ENCODE peak calls at places on chromosomes 11 and 22, in six cellular contexts. C, S, O, E, L and W are unnamed samples.
A peak's percentile ranks its signal among the peaks of the same experiment; 100 is the strongest.

GRCh38 chr11:74720596-74721478 is 10.4 kb downstream of the CHRDL2 start:
- DNase-seq in C (peak; percentile 29), S (peak; percentile 86), O (peak; percentile 78), E (no peak), L (no peak), W (no peak)

GRCh38 chr11:11403763-11404725 is 51.0 kb upstream of the CSNK2A3 start:
- DNase-seq in C (no peak), S (no peak), O (peak; percentile 40), E (peak; percentile 35), L (no peak), W (no peak)

GRCh38 chr22:39482768-39483167 is 19.3 kb upstream of the MIEF1 start:
- DNase-seq in C (peak; percentile 49), S (peak; percentile 73), O (no peak), E (no peak), L (no peak), W (no peak)

GRCh38 chr22:37465721-37466120 is 20.5 kb downstream of the MFNG start:
- DNase-seq in C (no peak), S (no peak), O (no peak), E (no peak), L (no peak), W (no peak)

GRCh38 chr11:103877221-103877620 is 159.2 kb upstream of the DDI1 start:
- DNase-seq in C (peak; percentile 18), S (no peak), O (peak; percentile 12), E (peak; percentile 6), L (no peak), W (no peak)

GRCh38 chr11:7703785-7704184 is 2.5 kb downstream of the OVCH2 start:
- DNase-seq in C (no peak), S (no peak), O (no peak), E (no peak), L (no peak), W (no peak)

GRCh38 chr11:8100151-8100550 is 19.1 kb downstream of the TUB start:
- DNase-seq in C (no peak), S (no peak), O (no peak), E (no peak), L (peak; percentile 14), W (no peak)

GRCh38 chr11:28922351-28922981 is 814.3 kb downstream of the METTL15 start:
- DNase-seq in C (no peak), S (no peak), O (no peak), E (no peak), L (no peak), W (peak; percentile 36)

GRCh38 chr11:118216621-118217526 is 7.9 kb downstream of the JAML start:
- DNase-seq in C (no peak), S (no peak), O (no peak), E (no peak), L (no peak), W (no peak)

GRCh38 chr11:134889832-134890231 is 477.8 kb upstream of the B3GAT1 start:
- DNase-seq in C (no peak), S (no peak), O (no peak), E (no peak), L (no peak), W (no peak)

GRCh38 chr11:17744151-17744940 is 9.8 kb downstream of the KCNC1 start:
- DNase-seq in C (no peak), S (peak; percentile 44), O (no peak), E (peak; percentile 15), L (peak; percentile 21), W (no peak)

GRCh38 chr11:58606930-58607714 is 15.3 kb upstream of the CNTF start:
- DNase-seq in C (no peak), S (no peak), O (no peak), E (no peak), L (no peak), W (no peak)

GRCh38 chr22:20076627-20077172 is 3.3 kb upstream of the DGCR8 start:
- DNase-seq in C (no peak), S (peak; percentile 12), O (no peak), E (no peak), L (no peak), W (no peak)

GRCh38 chr22:41915035-41915782 is at the start of gene SHISA8:
- DNase-seq in C (no peak), S (no peak), O (peak; percentile 50), E (peak; percentile 27), L (peak; percentile 86), W (no peak)

GRCh38 chr11:109120341-109120740 is 301.6 kb upstream of the C11orf87 start:
- DNase-seq in C (no peak), S (no peak), O (no peak), E (no peak), L (no peak), W (no peak)

GRCh38 chr11:60912851-60913550 is 957 bp upstream of the TMEM109 start:
- DNase-seq in C (no peak), S (no peak), O (no peak), E (no peak), L (no peak), W (no peak)

GRCh38 chr11:95972055-95972454 is 48.1 kb upstream of the MTMR2 start:
- DNase-seq in C (no peak), S (no peak), O (peak; percentile 36), E (no peak), L (no peak), W (no peak)

GRCh38 chr22:23147632-23148387 is 2.5 kb downstream of the RAB36 start:
- DNase-seq in C (peak; percentile 67), S (no peak), O (peak; percentile 83), E (peak; percentile 39), L (no peak), W (peak; percentile 49)

GRCh38 chr22:38843201-38843715 is 570 bp downstream of the NPTXR start:
- DNase-seq in C (peak; percentile 55), S (no peak), O (peak; percentile 73), E (peak; percentile 69), L (peak; percentile 77), W (peak; percentile 60)

GRCh38 chr11:35614949-35615569 is 3.2 kb upstream of the FJX1 start:
- DNase-seq in C (no peak), S (no peak), O (no peak), E (no peak), L (no peak), W (no peak)

GRCh38 chr22:39300198-39300830 is 19.1 kb downstream of the RPL3 start:
- DNase-seq in C (peak; percentile 22), S (no peak), O (no peak), E (no peak), L (no peak), W (no peak)

GRCh38 chr11:17682848-17683247 is 36.5 kb upstream of the MYOD1 start:
- DNase-seq in C (no peak), S (no peak), O (no peak), E (no peak), L (no peak), W (no peak)

GRCh38 chr22:47884775-47885174 is 1122.3 kb downstream of the TBC1D22A start:
- DNase-seq in C (no peak), S (no peak), O (no peak), E (no peak), L (no peak), W (no peak)

GRCh38 chr11:76131585-76131984 is 74.7 kb downstream of the WNT11 start:
- DNase-seq in C (no peak), S (no peak), O (peak; percentile 52), E (no peak), L (no peak), W (no peak)
- H3K4me3 ChIP-seq in C (no peak overlapping the region), S (no peak overlapping the region), O (no peak overlapping the region), E (no peak overlapping the region), L (no peak overlapping the region), W (no peak overlapping the region)

GRCh38 chr22:30080805-30081204 is 541 bp downstream of the HORMAD2 start:
- DNase-seq in C (no peak), S (no peak), O (no peak), E (no peak), L (no peak), W (no peak)
- H3K4me3 ChIP-seq in C (no peak overlapping the region), S (peak overlapping the region; percentile 43), O (no peak overlapping the region), E (no peak overlapping the region), L (no peak overlapping the region), W (no peak overlapping the region)

DNA sequence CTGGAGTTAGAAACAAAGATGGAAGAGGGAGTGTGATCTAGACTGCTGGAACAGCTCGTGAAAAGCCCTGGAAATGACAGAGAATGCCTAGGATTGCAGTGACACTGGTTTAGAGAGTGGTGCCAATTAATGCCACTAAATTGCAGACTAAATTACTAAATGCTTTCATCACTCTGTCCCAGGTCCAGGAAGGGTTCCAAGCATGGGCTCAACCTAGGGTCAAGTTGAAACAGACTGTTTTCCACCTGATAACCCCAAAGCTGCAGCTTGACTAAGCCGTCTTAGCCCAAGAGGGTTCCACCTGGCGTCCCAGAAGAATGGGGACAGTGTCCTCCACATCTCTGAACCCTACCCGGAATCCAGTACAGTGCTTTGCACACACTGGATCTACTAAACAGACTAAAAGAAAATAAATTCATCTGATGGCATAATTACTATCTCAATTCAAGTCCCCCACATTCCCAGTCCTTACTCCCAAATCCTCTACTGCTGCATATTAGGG is 1.1 kb upstream of the CRY2 start:
- DNase-seq in C (no peak), S (no peak), O (no peak), E (no peak), L (no peak), W (no peak)
- H3K4me3 ChIP-seq in C (no peak overlapping the region), S (peak overlapping the region; percentile 23), O (no peak overlapping the region), E (no peak overlapping the region), L (no peak overlapping the region), W (no peak overlapping the region)

GRCh38 chr11:20599424-20600346 is at the start of gene SLC6A5:
- DNase-seq in C (peak; percentile 49), S (no peak), O (peak; percentile 34), E (peak; percentile 33), L (peak; percentile 71), W (peak; percentile 1)
- H3K4me3 ChIP-seq in C (no peak within 1 kb of the TSS), S (no peak within 1 kb of the TSS), O (no peak within 1 kb of the TSS), E (no peak within 1 kb of the TSS), L (no peak within 1 kb of the TSS), W (no peak within 1 kb of the TSS)

GRCh38 chr22:29254283-29254653 is 13.5 kb downstream of the RHBDD3 start:
- DNase-seq in C (no peak), S (no peak), O (no peak), E (no peak), L (no peak), W (no peak)
- H3K4me3 ChIP-seq in C (no peak overlapping the region), S (no peak overlapping the region), O (no peak overlapping the region), E (no peak overlapping the region), L (no peak overlapping the region), W (no peak overlapping the region)

GRCh38 chr11:34052036-34052607 is 591 bp downstream of the CAPRIN1 start:
- DNase-seq in C (peak; percentile 84), S (peak; percentile 97), O (peak; percentile 89), E (peak; percentile 85), L (peak; percentile 97), W (peak; percentile 63)

GRCh38 chr11:34053161-34053686 is 1.7 kb downstream of the CAPRIN1 start:
- DNase-seq in C (peak; percentile 79), S (peak; percentile 89), O (peak; percentile 82), E (peak; percentile 76), L (peak; percentile 82), W (no peak)

GRCh38 chr11:34052608-34053160 is 1.2 kb downstream of the CAPRIN1 start:
- DNase-seq in C (no peak), S (no peak), O (peak; percentile 25), E (no peak), L (peak; percentile 59), W (no peak)

GRCh38 chr11:34055218-34056000 is 3.9 kb downstream of the CAPRIN1 start:
- DNase-seq in C (no peak), S (no peak), O (no peak), E (no peak), L (no peak), W (no peak)

GRCh38 chr11:34056672-34057071 is 5.1 kb downstream of the CAPRIN1 start:
- DNase-seq in C (no peak), S (no peak), O (no peak), E (no peak), L (no peak), W (no peak)
- H3K4me3 ChIP-seq in C (no peak overlapping the region), S (peak overlapping the region; percentile 7), O (no peak overlapping the region), E (no peak overlapping the region), L (no peak overlapping the region), W (no peak overlapping the region)